ENCODE peak calls at places on chromosomes 13 and 19, in seven cellular contexts. B is neural progenitor cell, V is GM23338, Q is MM.1S, J is hepatocyte, T is OCI-LY7, O is HCT116. I is an unnamed sample.

GRCh38 chr19:3516675-3517207 is 10.6 kb downstream of the FZR1 start:
- DNase-seq in Q (peak), B (no peak), V (no peak), T (peak), O (no peak), J (no peak), I (peak)

GRCh38 chr13:38954291-38954690 is 36.3 kb downstream of the STOML3 start:
- DNase-seq in Q (no peak), T (no peak), V (no peak), J (no peak), O (no peak), B (no peak), I (no peak)

GRCh38 chr13:19382111-19382510 is 179.2 kb downstream of the TPTE2 start:
- DNase-seq in J (no peak), O (no peak), B (no peak), T (no peak), Q (no peak), V (no peak), I (peak)

GRCh38 chr13:28286263-28286662 is 147.9 kb downstream of the PAN3 start:
- DNase-seq in Q (peak), O (no peak), J (no peak), B (no peak), V (no peak), T (peak), I (no peak)

GRCh38 chr13:37306778-37307544 is 201.5 kb upstream of the CSNK1A1L start:
- DNase-seq in B (no peak), T (no peak), V (no peak), O (no peak), Q (no peak), J (no peak), I (no peak)

GRCh38 chr13:32538234-32538620 is 368 bp downstream of the N4BP2L2 start:
- DNase-seq in J (peak), Q (peak), T (no peak), O (no peak), B (peak), V (no peak), I (peak)

GRCh38 chr13:85806553-85807175 is 7.4 kb upstream of the SLITRK6 start:
- DNase-seq in T (peak), V (peak), O (peak), B (peak), Q (peak), J (peak), I (peak)

GRCh38 chr13:74450976-74451375 is 316.8 kb upstream of the KLF12 start:
- DNase-seq in J (no peak), T (no peak), Q (no peak), O (no peak), V (no peak), B (no peak), I (no peak)

DNA sequence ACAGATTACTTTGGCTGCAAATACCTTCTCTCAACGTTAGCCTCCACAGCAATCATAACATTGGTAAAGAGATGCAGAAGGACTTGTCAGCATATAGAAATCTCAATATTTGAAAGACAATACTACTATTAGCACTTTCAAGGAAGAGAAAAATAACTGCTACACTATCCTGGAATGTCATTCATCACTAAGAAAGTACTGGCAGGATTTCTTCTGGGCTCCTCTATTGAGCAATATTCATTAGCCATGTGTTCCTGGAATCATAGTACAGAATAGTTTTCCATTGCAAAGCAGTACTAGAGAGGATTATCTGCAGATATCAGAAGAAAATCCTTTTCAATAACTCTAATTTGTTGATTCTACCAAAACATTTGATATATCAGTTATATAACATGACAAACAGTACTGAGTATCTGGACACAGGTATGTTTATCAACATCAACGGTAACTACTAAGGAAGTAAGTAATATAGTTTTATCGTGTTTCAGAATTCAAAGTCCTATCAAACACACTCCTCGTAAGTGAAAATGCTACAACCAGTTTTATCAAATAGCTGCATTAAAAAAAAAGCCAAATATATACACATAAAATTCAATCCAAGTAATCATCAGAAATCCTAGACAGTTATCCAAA is 27.3 kb downstream of the INTS6 start:
- DNase-seq in Q (no peak), O (no peak), J (peak), V (peak), B (no peak), T (no peak), I (no peak)
- TF ChIP-seq EZH2phosphoT487 in Q (no peak), O (no peak), J (no peak), V (no peak), B (no peak), T (no peak), I (no peak)

DNA sequence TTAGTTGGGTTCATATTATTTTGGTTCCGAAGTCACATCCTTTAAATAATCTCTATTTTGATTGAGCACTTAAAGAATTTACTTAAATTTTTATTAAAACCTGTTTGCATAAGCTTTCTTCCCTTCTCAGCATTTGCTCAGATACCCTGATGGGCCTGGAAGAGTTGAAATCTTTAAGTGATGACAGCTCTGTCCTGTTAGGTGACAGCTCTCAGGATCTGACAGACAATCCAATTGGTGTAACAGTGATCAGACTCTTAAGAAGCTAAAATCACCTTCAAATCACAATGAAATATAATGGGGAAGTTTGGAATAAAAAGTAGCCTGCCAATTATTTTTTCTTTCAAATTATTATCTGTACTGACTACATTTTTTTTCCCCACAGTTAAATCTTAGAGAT is 284.4 kb downstream of the LMO7 start:
- DNase-seq in T (no peak), V (no peak), O (no peak), J (no peak), Q (no peak), B (no peak), I (no peak)
- TF ChIP-seq EZH2phosphoT487 in T (no peak), V (no peak), O (no peak), J (no peak), Q (no peak), B (no peak), I (no peak)

GRCh38 chr19:28235606-28236125 is 977.3 kb downstream of the UQCRFS1 start:
- DNase-seq in O (no peak), B (no peak), T (no peak), Q (no peak), V (no peak), J (no peak), I (no peak)

GRCh38 chr19:28228854-28229253 is 984.1 kb downstream of the UQCRFS1 start:
- DNase-seq in Q (no peak), B (no peak), V (no peak), T (no peak), O (no peak), J (no peak), I (no peak)

GRCh38 chr19:28239270-28239669 is 973.7 kb downstream of the UQCRFS1 start:
- DNase-seq in B (peak), T (peak), Q (no peak), J (no peak), V (peak), O (no peak), I (peak)

GRCh38 chr19:28234637-28235036 is 978.3 kb downstream of the UQCRFS1 start:
- DNase-seq in T (no peak), O (no peak), V (peak), J (peak), Q (no peak), B (no peak), I (no peak)
- TF ChIP-seq EZH2phosphoT487 in T (no peak), O (no peak), V (no peak), J (no peak), Q (no peak), B (no peak), I (no peak)

GRCh38 chr13:30618186-30618937 is 642 bp downstream of the USPL1 start:
- DNase-seq in J (peak), Q (peak), B (peak), O (no peak), T (peak), V (no peak), I (no peak)
- TF ChIP-seq EZH2phosphoT487 in J (no peak), Q (no peak), B (no peak), O (no peak), T (no peak), V (no peak), I (no peak)

DNA sequence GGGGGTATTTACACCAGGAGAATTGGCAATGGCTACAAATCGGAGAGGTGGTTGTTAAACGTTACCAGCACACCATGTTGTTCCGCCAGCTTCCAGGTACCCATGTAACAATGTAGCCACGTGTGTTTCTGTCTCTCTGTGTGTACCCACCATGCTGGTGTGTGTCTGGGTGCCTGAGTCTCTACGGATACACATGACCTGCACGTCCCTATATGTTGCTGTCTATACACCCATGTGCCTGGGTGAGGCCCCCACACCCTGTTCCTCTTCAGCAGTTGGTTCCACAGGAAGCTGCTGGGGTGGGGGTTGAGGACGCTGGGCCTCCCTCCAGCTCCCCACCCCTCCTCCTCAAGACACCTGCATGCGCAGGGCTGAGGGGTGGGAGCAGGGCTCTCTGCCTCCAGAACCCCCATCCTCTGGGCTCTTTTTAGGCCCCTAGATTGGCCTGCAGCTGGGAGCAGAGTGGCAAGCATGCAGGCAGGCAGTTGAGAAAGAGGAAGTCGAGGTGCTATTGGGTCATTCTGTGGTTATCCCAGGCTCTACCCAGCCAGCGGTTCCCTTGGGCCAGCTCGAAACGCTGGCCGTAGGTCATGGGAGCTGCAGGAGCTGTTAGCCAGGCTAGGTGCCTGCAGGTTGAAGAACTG is at the start of gene ARHGEF18:
- DNase-seq in O (no peak), B (no peak), J (no peak), T (peak), Q (no peak), V (no peak), I (no peak)
- TF ChIP-seq EZH2phosphoT487 in O (no peak), B (no peak), J (no peak), T (no peak), Q (no peak), V (no peak), I (no peak)

GRCh38 chr13:22848539-22849052 is 332.2 kb upstream of the SGCG start:
- DNase-seq in T (no peak), O (no peak), B (peak), Q (no peak), J (peak), V (peak), I (peak)
- TF ChIP-seq EZH2phosphoT487 in T (no peak), O (no peak), B (no peak), Q (no peak), J (no peak), V (no peak), I (no peak)

I was measured in SK-N-SH.